ENCODE peak calls at places on chromosomes 1 and 21, in four cellular contexts. O, C, J and P are unnamed samples.

GRCh38 chr1:241813768-241814270 is 34.2 kb upstream of the EXO1 start:
- DNase-seq in O (no peak), C (peak), J (no peak), P (no peak)

GRCh38 chr1:8545078-8545477 is 227.2 kb downstream of the SLC45A1 start:
- DNase-seq in O (no peak), C (peak), J (no peak), P (no peak)

GRCh38 chr1:169044296-169044695 is 62.2 kb upstream of the ATP1B1 start:
- DNase-seq in O (no peak), C (no peak), J (peak), P (no peak)

GRCh38 chr1:196651637-196652215 is at the start of gene CFH:
- DNase-seq in O (peak), C (peak), J (no peak), P (peak)

GRCh38 chr1:8082945-8083344 is 56.8 kb upstream of the ERRFI1 start:
- DNase-seq in O (no peak), C (peak), J (no peak), P (no peak)

GRCh38 chr21:14734833-14735232 is 188.7 kb upstream of the SAMSN1 start:
- DNase-seq in O (no peak), C (no peak), J (no peak), P (no peak)

GRCh38 chr1:182484531-182485257 is 34.7 kb downstream of the RGSL1 start:
- DNase-seq in O (peak), C (no peak), J (peak), P (no peak)

GRCh38 chr1:97174039-97174704 is 452.6 kb downstream of the PTBP2 start:
- DNase-seq in O (no peak), C (no peak), J (no peak), P (peak)

DNA sequence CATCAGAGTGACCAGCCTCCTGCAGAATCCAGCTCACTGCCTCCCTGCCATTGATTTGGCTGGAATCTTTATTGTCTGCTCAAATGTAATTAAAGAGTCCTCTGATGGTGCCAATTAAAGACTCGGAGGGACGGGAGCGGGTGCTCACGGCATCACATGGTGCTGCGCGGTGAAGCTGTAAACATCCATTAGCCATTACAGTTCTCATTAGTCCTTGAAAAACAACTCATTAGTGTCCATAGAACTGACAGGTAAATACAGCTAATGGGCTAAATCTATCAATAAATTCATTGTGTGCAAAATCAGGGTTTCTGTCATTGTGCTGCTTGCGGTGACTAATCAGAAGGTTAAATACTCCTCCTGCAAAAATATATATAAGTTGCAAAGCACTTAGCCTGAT is 289.7 kb upstream of the POU3F1 start:
- DNase-seq in O (no peak), C (no peak), J (no peak), P (no peak)
- TF ChIP-seq FOS in O (no peak), C (no peak), J (no peak), P (no peak)

GRCh38 chr1:67883069-67883468 is 49.8 kb upstream of the GNG12 start:
- DNase-seq in O (no peak), C (peak), J (no peak), P (peak)
- TF ChIP-seq FOS in O (no peak), C (peak), J (no peak), P (peak)

GRCh38 chr1:163071381-163072255 is 2.5 kb downstream of the RGS4 start:
- DNase-seq in O (peak), C (peak), J (no peak), P (peak)
- TF ChIP-seq FOS in O (no peak), C (no peak), J (no peak), P (no peak)

GRCh38 chr1:41411229-41411628 is 50.0 kb downstream of the FOXO6 start:
- DNase-seq in O (no peak), C (no peak), J (no peak), P (no peak)
- TF ChIP-seq FOS in O (no peak), C (no peak), J (no peak), P (no peak)